ENCODE peak calls at places on chromosomes 3 and 15, in four cellular contexts. P, G, V and O are unnamed samples.

GRCh38 chr3:32018723-32019564 is 37.4 kb downstream of the ZNF860 start:
- DNase-seq in P (peak), G (no peak), V (no peak), O (peak)

GRCh38 chr3:13570391-13571194 is 21.7 kb downstream of the FBLN2 start:
- DNase-seq in P (no peak), G (no peak), V (peak), O (no peak)

GRCh38 chr3:15152166-15152565 is 53.2 kb upstream of the RBSN start:
- DNase-seq in P (no peak), G (no peak), V (no peak), O (no peak)

GRCh38 chr3:58106640-58107039 is 98.4 kb downstream of the FLNB start:
- DNase-seq in P (no peak), G (no peak), V (no peak), O (no peak)

GRCh38 chr3:25426408-25426807 is 1.7 kb upstream of the RARB start:
- DNase-seq in P (no peak), G (no peak), V (no peak), O (peak)

GRCh38 chr15:55403531-55403930 is 4.6 kb downstream of the CCPG1 start:
- DNase-seq in P (peak), G (no peak), V (no peak), O (peak)

GRCh38 chr3:143895805-143896204 is 47.5 kb upstream of the SLC9A9 start:
- DNase-seq in P (no peak), G (no peak), V (no peak), O (peak)

GRCh38 chr3:82354181-82354696 is 592.8 kb upstream of the GBE1 start:
- DNase-seq in P (no peak), G (no peak), V (no peak), O (no peak)

GRCh38 chr15:64216722-64217428 is 54.1 kb upstream of the PPIB start:
- DNase-seq in P (no peak), G (no peak), V (no peak), O (peak)

GRCh38 chr3:119616056-119616455 is 18.4 kb downstream of the PLA1A start:
- DNase-seq in P (no peak), G (no peak), V (no peak), O (peak)

GRCh38 chr15:100802421-100803157 is 77.0 kb upstream of the ALDH1A3 start:
- DNase-seq in P (no peak), G (no peak), V (no peak), O (no peak)

GRCh38 chr3:62201438-62202035 is 171.8 kb downstream of the FEZF2 start:
- DNase-seq in P (peak), G (no peak), V (peak), O (peak)

GRCh38 chr15:33256874-33257273 is 53.9 kb upstream of the RYR3 start:
- DNase-seq in P (no peak), G (no peak), V (no peak), O (no peak)

GRCh38 chr15:69317392-69317841 is 18.7 kb downstream of the PAQR5 start:
- DNase-seq in P (peak), G (no peak), V (no peak), O (no peak)

GRCh38 chr15:86121568-86121967 is 41.9 kb downstream of the AGBL1 start:
- DNase-seq in P (no peak), G (no peak), V (no peak), O (no peak)

GRCh38 chr15:72173864-72174550 is 23.6 kb downstream of the GRAMD2A start:
- DNase-seq in P (no peak), G (no peak), V (no peak), O (no peak)

GRCh38 chr3:197558000-197558399 is 2.2 kb upstream of the BDH1 start:
- DNase-seq in P (no peak), G (no peak), V (no peak), O (no peak)

GRCh38 chr15:60933914-60934885 is 294.9 kb downstream of the RORA start:
- DNase-seq in P (peak), G (no peak), V (peak), O (no peak)

GRCh38 chr3:155007729-155008128 is 72.4 kb upstream of the MME start:
- DNase-seq in P (peak), G (no peak), V (no peak), O (no peak)

GRCh38 chr3:117435481-117435880 is 725.9 kb downstream of the TUSC7 start:
- DNase-seq in P (no peak), G (no peak), V (no peak), O (no peak)

GRCh38 chr3:29614954-29615353 is 334.1 kb downstream of the RBMS3 start:
- DNase-seq in P (no peak), G (no peak), V (no peak), O (no peak)

GRCh38 chr3:32502944-32503286 is 263 bp upstream of the CMTM6 start:
- DNase-seq in P (no peak), G (no peak), V (no peak), O (no peak)

GRCh38 chr3:47836986-47837385 is 34.0 kb downstream of the DHX30 start:
- DNase-seq in P (no peak), G (no peak), V (no peak), O (no peak)

GRCh38 chr3:107884028-107884427 is 206.8 kb downstream of the CD47 start:
- DNase-seq in P (no peak), G (no peak), V (no peak), O (no peak)

GRCh38 chr3:22284559-22284958 is 533.5 kb upstream of the ZNF385D start:
- DNase-seq in P (peak), G (no peak), V (no peak), O (no peak)

GRCh38 chr3:30688776-30689175 is 82.4 kb downstream of the TGFBR2 start:
- DNase-seq in P (peak), G (no peak), V (no peak), O (no peak)

GRCh38 chr3:189851682-189852081 is 220.5 kb downstream of the TP63 start:
- DNase-seq in P (no peak), G (no peak), V (no peak), O (no peak)

GRCh38 chr15:59976480-59976879 is 27.6 kb upstream of the FOXB1 start:
- DNase-seq in P (no peak), G (no peak), V (no peak), O (no peak)

GRCh38 chr15:44034334-44034733 is 160.7 kb downstream of the FRMD5 start:
- DNase-seq in P (no peak), G (no peak), V (no peak), O (no peak)

GRCh38 chr15:78979456-78980320 is 34.8 kb upstream of the CTSH start:
- DNase-seq in P (peak), G (peak), V (peak), O (peak)

GRCh38 chr3:42174679-42175660 is 83.8 kb downstream of the TRAK1 start:
- DNase-seq in P (no peak), G (no peak), V (no peak), O (no peak)

GRCh38 chr3:42023380-42023779 is 61.5 kb upstream of the ULK4 start:
- DNase-seq in P (no peak), G (no peak), V (no peak), O (no peak)

GRCh38 chr15:29682781-29683180 is 139.5 kb downstream of the TJP1 start:
- DNase-seq in P (peak), G (no peak), V (no peak), O (no peak)

GRCh38 chr3:158782283-158782682 is 19.6 kb upstream of the MFSD1 start:
- DNase-seq in P (no peak), G (no peak), V (no peak), O (no peak)

GRCh38 chr15:47903369-47903768 is 186.1 kb downstream of the SEMA6D start:
- DNase-seq in P (no peak), G (no peak), V (no peak), O (no peak)

GRCh38 chr3:194871864-194872668 is 186.4 kb downstream of the FAM43A start:
- DNase-seq in P (peak), G (no peak), V (no peak), O (peak)

GRCh38 chr3:39190281-39191025 is 1.9 kb downstream of the XIRP1 start:
- DNase-seq in P (no peak), G (no peak), V (no peak), O (peak)

GRCh38 chr3:94004301-94004910 is 24.0 kb downstream of the STX19 start:
- DNase-seq in P (peak), G (no peak), V (peak), O (peak)

GRCh38 chr3:177195242-177195940 is 1.9 kb downstream of the TBL1XR1 start:
- DNase-seq in P (peak), G (no peak), V (no peak), O (peak)